ENCODE peak calls at places on chromosomes 6 and 20, in four cellular contexts. M is NCI-H446; I is T-helper 9 cell; C is activated T-cell treated with anti-CD3 and anti-CD28 coated beads, Interleukin-2, amount 50 U/mL, for 48 hours. N is an unnamed sample.

GRCh38 chr6:6723792-6724318 is 135.3 kb downstream of the LY86 start:
- DNase-seq in C (no peak), M (no peak), I (no peak), N (no peak)

GRCh38 chr20:11186301-11187008 is 512.7 kb upstream of the JAG1 start:
- DNase-seq in C (no peak), M (no peak), I (no peak), N (no peak)

GRCh38 chr20:1782181-1782580 is 113.0 kb upstream of the SIRPA start:
- DNase-seq in I (no peak), C (no peak), M (no peak), N (no peak)

GRCh38 chr6:169216830-169217229 is 36.8 kb downstream of the THBS2 start:
- DNase-seq in C (no peak), I (no peak), M (no peak), N (no peak)

GRCh38 chr20:8062781-8063180 is 43.2 kb upstream of the TMX4 start:
- DNase-seq in M (no peak), C (no peak), I (no peak), N (no peak)

GRCh38 chr6:36266913-36267644 is 2.8 kb upstream of the PNPLA1 start:
- DNase-seq in M (no peak), C (no peak), I (no peak), N (no peak)

GRCh38 chr6:36933102-36933501 is 21.4 kb upstream of the PI16 start:
- DNase-seq in C (no peak), I (no peak), M (no peak), N (no peak)

GRCh38 chr6:135493218-135493961 is 4.2 kb downstream of the AHI1 start:
- DNase-seq in M (no peak), C (no peak), I (no peak), N (no peak)

GRCh38 chr6:123415844-123416468 is 220.8 kb downstream of the TRDN start:
- DNase-seq in C (peak; percentile 29), I (no peak), M (peak; percentile 26), N (no peak)

GRCh38 chr6:170159040-170159965 is 131.6 kb downstream of the DLL1 start:
- DNase-seq in I (no peak), C (no peak), M (no peak), N (no peak)

GRCh38 chr6:18352842-18353241 is 34.3 kb upstream of the RNF144B start:
- DNase-seq in M (no peak), I (no peak), C (no peak), N (no peak)

GRCh38 chr20:1327241-1327653 is 1.7 kb downstream of the SDCBP2 start:
- DNase-seq in I (no peak), M (no peak), C (peak; percentile 33), N (no peak)

GRCh38 chr6:164477126-164477525 is 832.3 kb downstream of the C6orf118 start:
- DNase-seq in C (no peak), M (no peak), I (no peak), N (no peak)

GRCh38 chr6:130560231-130560630 is 194.4 kb downstream of the TMEM200A start:
- DNase-seq in M (no peak), C (no peak), I (no peak), N (no peak)

N was measured in effector memory CD8-positive, alpha-beta T cell.